ENCODE peak calls at places on chromosomes 13 and 19, in six cellular contexts. One of them, this sample, is unnamed.

GRCh38 chr19:44024900-44025216 is 321 bp upstream of the ZNF222 start:
- DNase-seq in GM23248: no peak
- DNase-seq in tibial nerve: no peak
- DNase-seq in choroid plexus epithelial cell: no peak
- DNase-seq in tibial artery: no peak
- DNase-seq in HL-60: no peak
- DNase-seq in this sample: no peak

GRCh38 chr19:58575183-58576041 is 2.3 kb upstream of the MZF1 start:
- DNase-seq in GM23248: peak
- DNase-seq in tibial nerve: peak
- DNase-seq in choroid plexus epithelial cell: peak
- DNase-seq in tibial artery: peak
- DNase-seq in HL-60: peak
- DNase-seq in this sample: peak

GRCh38 chr13:66780814-66781213 is 449.3 kb downstream of the PCDH9 start:
- DNase-seq in GM23248: no peak
- DNase-seq in tibial nerve: no peak
- DNase-seq in choroid plexus epithelial cell: peak
- DNase-seq in tibial artery: no peak
- DNase-seq in HL-60: no peak
- DNase-seq in this sample: no peak

GRCh38 chr13:21823949-21824348 is 153.1 kb downstream of the FGF9 start:
- DNase-seq in GM23248: no peak
- DNase-seq in tibial nerve: no peak
- DNase-seq in choroid plexus epithelial cell: no peak
- DNase-seq in tibial artery: no peak
- DNase-seq in HL-60: no peak
- DNase-seq in this sample: no peak

GRCh38 chr13:68170961-68171360 is 940.8 kb upstream of the PCDH9 start:
- DNase-seq in GM23248: no peak
- DNase-seq in tibial nerve: no peak
- DNase-seq in choroid plexus epithelial cell: no peak
- DNase-seq in tibial artery: no peak
- DNase-seq in HL-60: no peak
- DNase-seq in this sample: no peak

GRCh38 chr13:98488736-98489135 is 88.2 kb downstream of the STK24 start:
- DNase-seq in GM23248: no peak
- DNase-seq in tibial nerve: no peak
- DNase-seq in choroid plexus epithelial cell: no peak
- DNase-seq in tibial artery: no peak
- DNase-seq in HL-60: no peak
- DNase-seq in this sample: no peak

GRCh38 chr13:93435651-93436050 is 209.0 kb downstream of the GPC6 start:
- DNase-seq in GM23248: peak
- DNase-seq in tibial nerve: no peak
- DNase-seq in choroid plexus epithelial cell: no peak
- DNase-seq in tibial artery: no peak
- DNase-seq in HL-60: no peak
- DNase-seq in this sample: no peak

GRCh38 chr13:99896712-99897440 is 74.7 kb downstream of the ZIC5 start:
- DNase-seq in GM23248: no peak
- DNase-seq in tibial nerve: no peak
- DNase-seq in choroid plexus epithelial cell: no peak
- DNase-seq in tibial artery: no peak
- DNase-seq in HL-60: no peak
- DNase-seq in this sample: no peak

GRCh38 chr19:46766569-46767317 is 20.5 kb upstream of the STRN4 start:
- DNase-seq in GM23248: peak
- DNase-seq in tibial nerve: no peak
- DNase-seq in choroid plexus epithelial cell: peak
- DNase-seq in tibial artery: no peak
- DNase-seq in HL-60: peak
- DNase-seq in this sample: peak

GRCh38 chr19:33446156-33446917 is 72.8 kb downstream of the CEBPG start:
- DNase-seq in GM23248: peak
- DNase-seq in tibial nerve: no peak
- DNase-seq in choroid plexus epithelial cell: no peak
- DNase-seq in tibial artery: peak
- DNase-seq in HL-60: no peak
- DNase-seq in this sample: no peak

GRCh38 chr13:34886476-34886875 is 55.6 kb upstream of the NBEA start:
- DNase-seq in GM23248: peak
- DNase-seq in tibial nerve: no peak
- DNase-seq in choroid plexus epithelial cell: no peak
- DNase-seq in tibial artery: no peak
- DNase-seq in HL-60: no peak
- DNase-seq in this sample: peak

GRCh38 chr13:30333601-30334000 is 26.2 kb upstream of the KATNAL1 start:
- DNase-seq in GM23248: no peak
- DNase-seq in tibial nerve: no peak
- DNase-seq in choroid plexus epithelial cell: no peak
- DNase-seq in tibial artery: no peak
- DNase-seq in HL-60: no peak
- DNase-seq in this sample: no peak

GRCh38 chr13:36356058-36356457 is 9.9 kb upstream of the SPART start:
- DNase-seq in GM23248: no peak
- DNase-seq in tibial nerve: no peak
- DNase-seq in choroid plexus epithelial cell: no peak
- DNase-seq in tibial artery: no peak
- DNase-seq in HL-60: no peak
- DNase-seq in this sample: no peak

GRCh38 chr13:76677047-76677446 is 209.2 kb downstream of the KCTD12 start:
- DNase-seq in GM23248: peak
- DNase-seq in tibial nerve: peak
- DNase-seq in choroid plexus epithelial cell: peak
- DNase-seq in tibial artery: peak
- DNase-seq in HL-60: no peak
- DNase-seq in this sample: peak

GRCh38 chr13:33494596-33495214 is 209.2 kb upstream of the STARD13 start:
- DNase-seq in GM23248: peak
- DNase-seq in tibial nerve: no peak
- DNase-seq in choroid plexus epithelial cell: peak
- DNase-seq in tibial artery: no peak
- DNase-seq in HL-60: no peak
- DNase-seq in this sample: peak

GRCh38 chr19:6740589-6741348 is 1.3 kb downstream of the TRIP10 start:
- DNase-seq in GM23248: peak
- DNase-seq in tibial nerve: no peak
- DNase-seq in choroid plexus epithelial cell: no peak
- DNase-seq in tibial artery: peak
- DNase-seq in HL-60: no peak
- DNase-seq in this sample: peak

GRCh38 chr13:71587193-71587592 is 279.8 kb downstream of the DACH1 start:
- DNase-seq in GM23248: no peak
- DNase-seq in tibial nerve: no peak
- DNase-seq in choroid plexus epithelial cell: no peak
- DNase-seq in tibial artery: no peak
- DNase-seq in HL-60: no peak
- DNase-seq in this sample: no peak
- H3K4me3 ChIP-seq in GM23248: no peak
- H3K4me3 ChIP-seq in tibial nerve: no peak
- H3K4me3 ChIP-seq in choroid plexus epithelial cell: no peak
- H3K4me3 ChIP-seq in tibial artery: no peak
- H3K4me3 ChIP-seq in HL-60: no peak
- H3K4me3 ChIP-seq in this sample: no peak

GRCh38 chr19:16359964-16360363 is 35.3 kb downstream of the KLF2 start:
- DNase-seq in GM23248: no peak
- DNase-seq in tibial nerve: no peak
- DNase-seq in choroid plexus epithelial cell: no peak
- DNase-seq in tibial artery: no peak
- DNase-seq in HL-60: no peak
- DNase-seq in this sample: no peak

GRCh38 chr19:16360738-16361137 is 36.1 kb downstream of the KLF2 start:
- DNase-seq in GM23248: no peak
- DNase-seq in tibial nerve: no peak
- DNase-seq in choroid plexus epithelial cell: no peak
- DNase-seq in tibial artery: no peak
- DNase-seq in HL-60: no peak
- DNase-seq in this sample: no peak

GRCh38 chr19:16363133-16363851 is 38.7 kb downstream of the KLF2 start:
- DNase-seq in GM23248: no peak
- DNase-seq in tibial nerve: no peak
- DNase-seq in choroid plexus epithelial cell: no peak
- DNase-seq in tibial artery: no peak
- DNase-seq in HL-60: no peak
- DNase-seq in this sample: no peak

GRCh38 chr19:16361926-16362325 is 37.3 kb downstream of the KLF2 start:
- DNase-seq in GM23248: no peak
- DNase-seq in tibial nerve: no peak
- DNase-seq in choroid plexus epithelial cell: no peak
- DNase-seq in tibial artery: no peak
- DNase-seq in HL-60: no peak
- DNase-seq in this sample: no peak

GRCh38 chr19:16361254-16361653 is 36.6 kb downstream of the KLF2 start:
- DNase-seq in GM23248: peak
- DNase-seq in tibial nerve: no peak
- DNase-seq in choroid plexus epithelial cell: no peak
- DNase-seq in tibial artery: no peak
- DNase-seq in HL-60: no peak
- DNase-seq in this sample: no peak
- H3K4me3 ChIP-seq in GM23248: peak
- H3K4me3 ChIP-seq in tibial nerve: no peak
- H3K4me3 ChIP-seq in choroid plexus epithelial cell: no peak
- H3K4me3 ChIP-seq in tibial artery: no peak
- H3K4me3 ChIP-seq in HL-60: no peak
- H3K4me3 ChIP-seq in this sample: no peak

DNA sequence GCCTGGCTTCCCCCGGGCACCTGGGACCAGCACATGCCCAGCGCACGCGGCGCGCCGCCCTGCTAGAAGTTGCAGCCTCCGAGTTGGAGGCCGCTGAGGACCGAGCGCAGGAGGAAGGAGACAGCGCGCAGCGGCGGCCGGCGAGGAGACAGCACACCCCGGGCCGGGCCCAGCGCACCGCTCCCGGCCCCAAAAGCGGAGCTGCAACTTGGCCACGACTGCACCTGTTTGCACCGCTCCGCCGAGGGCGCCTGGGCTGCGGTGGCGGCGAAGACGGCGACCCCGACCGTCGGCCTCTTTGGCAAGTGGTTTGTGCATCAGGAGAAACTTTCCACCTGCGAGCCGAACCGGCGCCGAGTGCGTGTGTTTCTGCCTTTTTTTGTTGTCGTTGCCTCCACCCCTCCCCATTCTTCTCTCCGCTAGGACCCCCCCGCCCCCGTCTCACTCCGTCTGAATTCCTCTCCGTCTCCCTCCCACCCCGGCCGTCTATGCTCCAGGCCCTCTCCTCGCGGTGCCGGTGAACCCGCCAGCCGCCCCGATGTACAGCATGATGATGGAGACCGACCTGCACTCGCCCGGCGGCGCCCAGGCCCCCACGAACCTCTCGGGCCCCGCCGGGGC is at the start of gene SOX1:
- DNase-seq in GM23248: no peak
- DNase-seq in tibial nerve: no peak
- DNase-seq in choroid plexus epithelial cell: no peak
- DNase-seq in tibial artery: no peak
- DNase-seq in HL-60: no peak
- DNase-seq in this sample: no peak
- H3K4me3 ChIP-seq in GM23248: no peak
- H3K4me3 ChIP-seq in tibial nerve: peak
- H3K4me3 ChIP-seq in choroid plexus epithelial cell: no peak
- H3K4me3 ChIP-seq in tibial artery: peak
- H3K4me3 ChIP-seq in HL-60: no peak
- H3K4me3 ChIP-seq in this sample: no peak

GRCh38 chr19:48321372-48321621 is 4.1 kb upstream of the EMP3 start:
- DNase-seq in GM23248: peak
- DNase-seq in tibial nerve: peak
- DNase-seq in choroid plexus epithelial cell: peak
- DNase-seq in tibial artery: peak
- DNase-seq in HL-60: peak
- DNase-seq in this sample: peak
- H3K4me3 ChIP-seq in GM23248: peak
- H3K4me3 ChIP-seq in tibial nerve: peak
- H3K4me3 ChIP-seq in choroid plexus epithelial cell: peak
- H3K4me3 ChIP-seq in tibial artery: peak
- H3K4me3 ChIP-seq in HL-60: peak
- H3K4me3 ChIP-seq in this sample: no peak

GRCh38 chr19:2540251-2540645 is 64.3 kb downstream of the GADD45B start:
- DNase-seq in GM23248: no peak
- DNase-seq in tibial nerve: no peak
- DNase-seq in choroid plexus epithelial cell: no peak
- DNase-seq in tibial artery: no peak
- DNase-seq in HL-60: no peak
- DNase-seq in this sample: no peak
- H3K4me3 ChIP-seq in GM23248: peak
- H3K4me3 ChIP-seq in tibial nerve: peak
- H3K4me3 ChIP-seq in choroid plexus epithelial cell: no peak
- H3K4me3 ChIP-seq in tibial artery: peak
- H3K4me3 ChIP-seq in HL-60: no peak
- H3K4me3 ChIP-seq in this sample: no peak

DNA sequence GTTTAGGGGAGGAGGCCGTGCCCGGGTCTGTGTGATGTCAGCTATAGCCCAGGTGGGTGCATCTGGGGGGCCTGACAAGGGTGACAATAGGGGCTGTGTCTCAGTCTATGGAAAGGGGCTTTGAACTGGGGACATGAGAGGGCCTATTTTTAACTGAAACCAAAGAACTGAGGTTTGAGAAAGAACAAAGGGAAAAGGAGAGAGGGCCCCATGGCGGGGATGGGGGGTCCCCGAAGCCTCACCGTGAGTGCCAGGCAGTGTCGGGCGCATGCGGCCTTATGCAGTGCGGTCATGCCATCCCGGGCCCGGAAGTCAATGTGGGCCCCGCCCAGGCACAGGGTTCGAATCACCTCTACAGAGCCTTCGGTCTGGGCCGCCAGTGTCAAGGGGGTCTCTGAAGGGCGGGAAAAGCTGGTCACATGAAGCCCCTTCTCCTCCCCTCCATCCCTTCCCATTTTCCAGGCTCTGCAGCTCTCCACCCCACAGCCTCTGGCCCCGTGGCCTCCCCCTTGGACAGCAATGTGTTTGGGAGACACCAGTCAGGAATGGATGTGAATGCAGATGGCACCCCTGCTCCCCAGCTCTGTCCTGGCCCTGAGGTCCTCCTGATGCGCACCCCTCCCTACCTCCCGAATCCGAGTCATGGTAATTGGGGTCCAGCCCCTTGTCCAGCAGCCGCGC is 5.9 kb downstream of the SHANK1 start:
- DNase-seq in GM23248: no peak
- DNase-seq in tibial nerve: no peak
- DNase-seq in choroid plexus epithelial cell: no peak
- DNase-seq in tibial artery: no peak
- DNase-seq in HL-60: no peak
- DNase-seq in this sample: no peak
- H3K4me3 ChIP-seq in GM23248: no peak
- H3K4me3 ChIP-seq in tibial nerve: no peak
- H3K4me3 ChIP-seq in choroid plexus epithelial cell: no peak
- H3K4me3 ChIP-seq in tibial artery: no peak
- H3K4me3 ChIP-seq in HL-60: no peak
- H3K4me3 ChIP-seq in this sample: no peak

This sample was measured in endothelial cell of umbilical vein.